ENCODE peak calls at places on chromosome 20, in four cellular contexts. E is fibroblast of villous mesenchyme, L is NCI-H460, R is dorsolateral prefrontal cortex. H is an unnamed sample.

GRCh38 chr20:32067234-32067821 is 15.3 kb downstream of the HCK start:
- DNase-seq in R (no peak), E (peak), L (no peak), H (no peak)

GRCh38 chr20:62540504-62540903 is 64.7 kb upstream of the GATA5 start:
- DNase-seq in E (no peak), R (no peak), L (no peak), H (no peak)

GRCh38 chr20:35947489-35947888 is 6.8 kb downstream of the SCAND1 start:
- DNase-seq in R (no peak), L (peak), E (peak), H (peak)

GRCh38 chr20:64246616-64247311 is 8.8 kb upstream of the PCMTD2 start:
- DNase-seq in R (peak), L (no peak), E (no peak), H (no peak)

GRCh38 chr20:17873410-17874270 is 95.0 kb downstream of the SNX5 start:
- DNase-seq in R (no peak), E (peak), L (peak), H (no peak)

GRCh38 chr20:19378057-19378456 is 165.6 kb downstream of the SLC24A3 start:
- DNase-seq in R (no peak), E (no peak), L (no peak), H (no peak)

GRCh38 chr20:47484303-47484702 is 17.4 kb upstream of the NCOA3 start:
- DNase-seq in L (no peak), E (no peak), R (no peak), H (no peak)

GRCh38 chr20:32535953-32536823 is 48.9 kb downstream of the NOL4L start:
- DNase-seq in L (peak), E (no peak), R (no peak), H (peak)

GRCh38 chr20:37382539-37383120 is 36.7 kb downstream of the SRC start:
- DNase-seq in R (no peak), E (no peak), L (no peak), H (no peak)

GRCh38 chr20:34190679-34191090 is 50.5 kb upstream of the ASIP start:
- DNase-seq in R (peak), L (peak), E (peak), H (peak)

GRCh38 chr20:43379239-43379917 is 78.3 kb upstream of the SRSF6 start:
- DNase-seq in L (no peak), E (peak), R (no peak), H (no peak)

GRCh38 chr20:41453006-41453950 is 86.7 kb upstream of the EMILIN3 start:
- DNase-seq in L (no peak), E (no peak), R (no peak), H (no peak)

GRCh38 chr20:62525014-62525413 is 49.2 kb upstream of the GATA5 start:
- DNase-seq in R (no peak), E (no peak), L (no peak), H (no peak)

GRCh38 chr20:51093240-51093763 is 70.4 kb upstream of the KCNG1 start:
- DNase-seq in R (no peak), E (no peak), L (no peak), H (no peak)

GRCh38 chr20:5767493-5768098 is 17.4 kb downstream of the SHLD1 start:
- DNase-seq in L (no peak), R (no peak), E (no peak), H (no peak)

GRCh38 chr20:36308318-36308710 is 2.2 kb downstream of the DLGAP4 start:
- DNase-seq in E (no peak), L (no peak), R (no peak), H (no peak)

GRCh38 chr20:58693226-58694006 is 816 bp downstream of the NPEPL1 start:
- DNase-seq in R (peak), L (no peak), E (peak), H (no peak)

GRCh38 chr20:59606566-59606965 is 2.2 kb downstream of the PHACTR3 start:
- DNase-seq in L (no peak), R (no peak), E (no peak), H (no peak)